ENCODE peak calls at places on chromosomes 1 and 21, in five cellular contexts. One of them, this sample, is unnamed. For H3K4me1, the result is how much of the 10 kb centered on the place peaks cover.

GRCh38 chr1:109790735-109791494 is 27.2 kb upstream of the EPS8L3 start:
- DNase-seq in GM23338: peak
- DNase-seq in keratinocyte: no peak
- DNase-seq in PC-9: peak
- DNase-seq in heart left ventricle: peak
- DNase-seq in this sample: peak

GRCh38 chr1:183956559-183957188 is 80.9 kb downstream of the COLGALT2 start:
- DNase-seq in GM23338: no peak
- DNase-seq in keratinocyte: peak
- DNase-seq in PC-9: peak
- DNase-seq in heart left ventricle: no peak
- DNase-seq in this sample: no peak

GRCh38 chr1:29186252-29186651 is 4.6 kb upstream of the SRSF4 start:
- DNase-seq in GM23338: no peak
- DNase-seq in keratinocyte: no peak
- DNase-seq in PC-9: no peak
- DNase-seq in heart left ventricle: no peak
- DNase-seq in this sample: no peak

GRCh38 chr1:167629681-167630567 is at the start of gene RCSD1:
- DNase-seq in GM23338: peak
- DNase-seq in keratinocyte: no peak
- DNase-seq in PC-9: no peak
- DNase-seq in heart left ventricle: peak
- DNase-seq in this sample: peak

GRCh38 chr21:17602874-17603273 is 9.8 kb downstream of the BTG3 start:
- DNase-seq in GM23338: no peak
- DNase-seq in keratinocyte: no peak
- DNase-seq in PC-9: no peak
- DNase-seq in heart left ventricle: no peak
- DNase-seq in this sample: no peak

GRCh38 chr1:216331211-216331610 is 92.0 kb downstream of the USH2A start:
- DNase-seq in GM23338: no peak
- DNase-seq in keratinocyte: peak
- DNase-seq in PC-9: no peak
- DNase-seq in heart left ventricle: no peak
- DNase-seq in this sample: no peak

GRCh38 chr1:109730666-109731065 is 10.2 kb downstream of the GSTM3 start:
- DNase-seq in GM23338: no peak
- DNase-seq in keratinocyte: no peak
- DNase-seq in PC-9: no peak
- DNase-seq in heart left ventricle: no peak
- DNase-seq in this sample: no peak

GRCh38 chr1:214003233-214003632 is 15.5 kb downstream of the PROX1 start:
- DNase-seq in GM23338: no peak
- DNase-seq in keratinocyte: no peak
- DNase-seq in PC-9: no peak
- DNase-seq in heart left ventricle: no peak
- DNase-seq in this sample: no peak

GRCh38 chr1:56576880-56577858 is 2.2 kb downstream of the PLPP3 start:
- DNase-seq in GM23338: peak
- DNase-seq in keratinocyte: no peak
- DNase-seq in PC-9: peak
- DNase-seq in heart left ventricle: peak
- DNase-seq in this sample: no peak

GRCh38 chr1:155078496-155079209 is at the start of gene EFNA3:
- DNase-seq in GM23338: peak
- DNase-seq in keratinocyte: no peak
- DNase-seq in PC-9: peak
- DNase-seq in heart left ventricle: peak
- DNase-seq in this sample: peak

GRCh38 chr1:36253463-36253862 is 29.2 kb downstream of the THRAP3 start:
- DNase-seq in GM23338: no peak
- DNase-seq in keratinocyte: no peak
- DNase-seq in PC-9: no peak
- DNase-seq in heart left ventricle: no peak
- DNase-seq in this sample: no peak

GRCh38 chr1:76463838-76464237 is 389.3 kb downstream of the ST6GALNAC3 start:
- DNase-seq in GM23338: no peak
- DNase-seq in keratinocyte: no peak
- DNase-seq in PC-9: no peak
- DNase-seq in heart left ventricle: no peak
- DNase-seq in this sample: no peak

GRCh38 chr1:112778136-112778535 is 63.0 kb upstream of the PPM1J start:
- DNase-seq in GM23338: no peak
- DNase-seq in keratinocyte: no peak
- DNase-seq in PC-9: no peak
- DNase-seq in heart left ventricle: no peak
- DNase-seq in this sample: no peak

GRCh38 chr1:57157818-57158606 is 192.2 kb upstream of the C8B start:
- DNase-seq in GM23338: peak
- DNase-seq in keratinocyte: no peak
- DNase-seq in PC-9: no peak
- DNase-seq in heart left ventricle: no peak
- DNase-seq in this sample: no peak

GRCh38 chr1:117860906-117861610 is 68.4 kb downstream of the GDAP2 start:
- DNase-seq in GM23338: no peak
- DNase-seq in keratinocyte: no peak
- DNase-seq in PC-9: no peak
- DNase-seq in heart left ventricle: no peak
- DNase-seq in this sample: no peak

GRCh38 chr1:6425671-6426070 is 1.1 kb downstream of the ESPN start:
- DNase-seq in GM23338: no peak
- DNase-seq in keratinocyte: no peak
- DNase-seq in PC-9: no peak
- DNase-seq in heart left ventricle: no peak
- DNase-seq in this sample: no peak

GRCh38 chr1:50562106-50562505 is 138.9 kb upstream of the DMRTA2 start:
- DNase-seq in GM23338: no peak
- DNase-seq in keratinocyte: no peak
- DNase-seq in PC-9: no peak
- DNase-seq in heart left ventricle: no peak
- DNase-seq in this sample: no peak

GRCh38 chr1:43963006-43963405 is 6.8 kb upstream of the DPH2 start:
- DNase-seq in GM23338: no peak
- DNase-seq in keratinocyte: no peak
- DNase-seq in PC-9: no peak
- DNase-seq in heart left ventricle: no peak
- DNase-seq in this sample: no peak

GRCh38 chr1:15246960-15247614 is at the start of gene FHAD1:
- DNase-seq in GM23338: peak
- DNase-seq in keratinocyte: no peak
- DNase-seq in PC-9: peak
- DNase-seq in heart left ventricle: peak
- DNase-seq in this sample: no peak

GRCh38 chr1:15242766-15243165 is 4.3 kb upstream of the FHAD1 start:
- DNase-seq in GM23338: no peak
- DNase-seq in keratinocyte: no peak
- DNase-seq in PC-9: no peak
- DNase-seq in heart left ventricle: no peak
- DNase-seq in this sample: no peak

GRCh38 chr1:15244813-15245212 is 2.2 kb upstream of the FHAD1 start:
- DNase-seq in GM23338: peak
- DNase-seq in keratinocyte: no peak
- DNase-seq in PC-9: no peak
- DNase-seq in heart left ventricle: no peak
- DNase-seq in this sample: no peak

GRCh38 chr1:15245593-15246325 is 1.3 kb upstream of the FHAD1 start:
- DNase-seq in GM23338: no peak
- DNase-seq in keratinocyte: peak
- DNase-seq in PC-9: no peak
- DNase-seq in heart left ventricle: no peak
- DNase-seq in this sample: no peak

DNA sequence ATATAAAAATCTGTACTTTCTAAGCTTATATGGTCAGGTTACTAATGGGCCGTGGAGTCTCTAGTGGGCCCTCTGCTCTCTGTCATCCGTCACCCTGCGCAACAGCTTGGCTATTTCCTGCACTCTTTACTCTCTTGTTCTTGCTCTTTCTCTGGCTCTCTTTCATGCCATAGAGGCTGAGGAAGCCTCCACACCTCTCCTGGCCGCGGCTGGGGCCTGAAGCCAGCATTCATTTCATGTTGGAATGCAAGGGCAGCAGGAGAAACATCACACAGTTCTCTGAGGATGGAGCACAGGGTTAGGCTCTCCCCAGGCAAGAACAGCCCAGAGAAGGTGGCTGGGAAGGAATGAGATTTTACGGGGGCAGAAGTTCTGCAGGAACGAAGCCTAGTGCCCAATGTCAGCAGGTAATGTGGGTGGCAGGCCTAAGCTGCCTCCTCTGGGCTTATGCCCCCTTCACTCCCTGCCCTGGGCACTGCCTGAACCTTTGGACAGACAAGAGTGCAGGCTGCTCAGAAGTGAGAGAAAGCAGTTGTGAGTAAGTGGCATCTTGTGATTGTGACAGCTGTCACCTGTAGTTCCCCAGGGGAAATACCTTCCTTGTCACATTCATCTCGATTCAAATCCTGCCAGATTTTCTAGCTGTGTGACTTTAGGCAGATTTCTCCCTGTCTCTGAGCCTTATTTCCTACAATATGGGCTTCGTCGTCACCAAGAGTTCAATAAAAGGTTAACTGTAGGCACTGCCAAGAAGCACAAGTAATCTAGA is 3.6 kb upstream of the FHAD1 start:
- DNase-seq in GM23338: no peak
- DNase-seq in keratinocyte: no peak
- DNase-seq in PC-9: no peak
- DNase-seq in heart left ventricle: no peak
- DNase-seq in this sample: no peak
- H3K4me1 ChIP-seq in GM23338: under half
- H3K4me1 ChIP-seq in keratinocyte: under half
- H3K4me1 ChIP-seq in PC-9: under half
- H3K4me1 ChIP-seq in heart left ventricle: under half
- H3K4me1 ChIP-seq in this sample: under half

GRCh38 chr1:149926296-149926695 is 1.3 kb downstream of the SF3B4 start:
- DNase-seq in GM23338: no peak
- DNase-seq in keratinocyte: no peak
- DNase-seq in PC-9: no peak
- DNase-seq in heart left ventricle: no peak
- DNase-seq in this sample: no peak
- H3K4me3 ChIP-seq in GM23338: peak
- H3K4me3 ChIP-seq in keratinocyte: peak
- H3K4me3 ChIP-seq in PC-9: peak
- H3K4me3 ChIP-seq in heart left ventricle: peak
- H3K4me3 ChIP-seq in this sample: no peak

GRCh38 chr1:195608883-195609282 is 999.4 kb downstream of the KCNT2 start:
- DNase-seq in GM23338: peak
- DNase-seq in keratinocyte: no peak
- DNase-seq in PC-9: no peak
- DNase-seq in heart left ventricle: no peak
- DNase-seq in this sample: no peak
- TF ChIP-seq CTCF in GM23338: peak
- TF ChIP-seq CTCF in keratinocyte: peak
- TF ChIP-seq CTCF in PC-9: no peak
- TF ChIP-seq CTCF in heart left ventricle: no peak
- TF ChIP-seq CTCF in this sample: no peak

GRCh38 chr21:33650230-33650629 is 7.9 kb downstream of the ITSN1 start:
- DNase-seq in GM23338: no peak
- DNase-seq in keratinocyte: no peak
- DNase-seq in PC-9: no peak
- DNase-seq in heart left ventricle: no peak
- DNase-seq in this sample: no peak
- H3K4me1 ChIP-seq in GM23338: under half
- H3K4me1 ChIP-seq in keratinocyte: under half
- H3K4me1 ChIP-seq in PC-9: under half
- H3K4me1 ChIP-seq in heart left ventricle: under half
- H3K4me1 ChIP-seq in this sample: under half

GRCh38 chr1:234605493-234605982 is 4.4 kb downstream of the IRF2BP2 start:
- DNase-seq in GM23338: no peak
- DNase-seq in keratinocyte: no peak
- DNase-seq in PC-9: no peak
- DNase-seq in heart left ventricle: no peak
- DNase-seq in this sample: no peak
- H3K4me3 ChIP-seq in GM23338: peak
- H3K4me3 ChIP-seq in keratinocyte: peak
- H3K4me3 ChIP-seq in PC-9: peak
- H3K4me3 ChIP-seq in heart left ventricle: peak
- H3K4me3 ChIP-seq in this sample: peak

DNA sequence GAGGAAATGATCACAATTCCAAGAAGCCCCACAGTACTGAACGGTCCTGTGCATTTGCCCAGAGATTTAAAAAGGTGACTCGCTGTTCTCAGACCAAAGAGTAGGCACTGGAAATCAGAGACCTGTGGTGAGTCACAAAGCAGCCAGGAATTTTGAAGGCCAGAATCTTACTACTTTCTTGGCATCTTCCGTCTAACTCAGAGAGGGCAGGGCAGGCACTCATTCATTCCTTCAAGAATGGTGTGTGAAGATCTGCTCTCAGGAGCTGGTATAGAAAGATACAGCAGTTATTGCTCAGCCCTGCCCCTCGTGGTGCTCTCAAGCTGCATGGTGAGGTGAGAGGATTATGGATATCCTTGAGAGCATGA is 57.9 kb downstream of the BRINP2 start:
- DNase-seq in GM23338: no peak
- DNase-seq in keratinocyte: peak
- DNase-seq in PC-9: no peak
- DNase-seq in heart left ventricle: no peak
- DNase-seq in this sample: no peak
- TF ChIP-seq CTCF in GM23338: no peak
- TF ChIP-seq CTCF in keratinocyte: no peak
- TF ChIP-seq CTCF in PC-9: no peak
- TF ChIP-seq CTCF in heart left ventricle: no peak
- TF ChIP-seq CTCF in this sample: no peak

GRCh38 chr1:87334351-87335174 is 5.9 kb downstream of the LMO4 start:
- DNase-seq in GM23338: peak
- DNase-seq in keratinocyte: no peak
- DNase-seq in PC-9: no peak
- DNase-seq in heart left ventricle: peak
- DNase-seq in this sample: peak
- H3K4me1 ChIP-seq in GM23338: half or more
- H3K4me1 ChIP-seq in keratinocyte: under half
- H3K4me1 ChIP-seq in PC-9: under half
- H3K4me1 ChIP-seq in heart left ventricle: under half
- H3K4me1 ChIP-seq in this sample: half or more

GRCh38 chr21:41836166-41837015 is 42.8 kb downstream of the PRDM15 start:
- DNase-seq in GM23338: no peak
- DNase-seq in keratinocyte: no peak
- DNase-seq in PC-9: no peak
- DNase-seq in heart left ventricle: no peak
- DNase-seq in this sample: no peak
- H3K4me3 ChIP-seq in GM23338: no peak
- H3K4me3 ChIP-seq in keratinocyte: no peak
- H3K4me3 ChIP-seq in PC-9: no peak
- H3K4me3 ChIP-seq in heart left ventricle: no peak
- H3K4me3 ChIP-seq in this sample: no peak